ENCODE peak calls at places on chromosomes 6 and 20, in four cellular contexts. J is K562, R is Panc1, S is HepG2. W is an unnamed sample. For H3K4me1, the result is how much of the 10 kb centered on the place peaks cover.

GRCh38 chr6:5499644-5500306 is 238.5 kb downstream of the FARS2 start:
- DNase-seq in J (no peak), R (no peak), S (no peak), W (no peak)

GRCh38 chr6:134235937-134236751 is 81.8 kb downstream of the SGK1 start:
- DNase-seq in J (peak), R (no peak), S (no peak), W (no peak)

GRCh38 chr20:48897298-48898044 is 24.0 kb upstream of the ARFGEF2 start:
- DNase-seq in J (no peak), R (peak), S (no peak), W (peak)

GRCh38 chr20:15619816-15620215 is 953.4 kb downstream of the KIF16B start:
- DNase-seq in J (no peak), R (no peak), S (no peak), W (no peak)

GRCh38 chr6:124882580-124883393 is 79.5 kb upstream of the RNF217 start:
- DNase-seq in J (no peak), R (no peak), S (no peak), W (no peak)

GRCh38 chr6:11950109-11950508 is 62.0 kb upstream of the HIVEP1 start:
- DNase-seq in J (no peak), R (no peak), S (no peak), W (no peak)

GRCh38 chr6:106064766-106065165 is 21.4 kb upstream of the PRDM1 start:
- DNase-seq in J (no peak), R (no peak), S (no peak), W (no peak)

GRCh38 chr6:159899994-159900745 is 9.4 kb downstream of the MAS1 start:
- DNase-seq in J (no peak), R (no peak), S (no peak), W (no peak)

GRCh38 chr6:103783344-103783743 is 1076.4 kb downstream of the HACE1 start:
- DNase-seq in J (no peak), R (no peak), S (no peak), W (no peak)

GRCh38 chr6:27687154-27688013 is 214.5 kb upstream of the ZNF184 start:
- DNase-seq in J (peak), R (peak), S (peak), W (peak)

GRCh38 chr6:85594197-85594930 is 706 bp upstream of the SNX14 start:
- DNase-seq in J (no peak), R (no peak), S (no peak), W (no peak)

GRCh38 chr20:792248-792647 is 23.9 kb upstream of the SLC52A3 start:
- DNase-seq in J (no peak), R (no peak), S (no peak), W (no peak)

GRCh38 chr6:152828431-152828830 is 77.8 kb downstream of the VIP start:
- DNase-seq in J (no peak), R (no peak), S (no peak), W (no peak)

GRCh38 chr20:24470031-24470781 is 777 bp downstream of the SYNDIG1 start:
- DNase-seq in J (no peak), R (no peak), S (no peak), W (no peak)

GRCh38 chr20:63857751-63858392 is 3.4 kb upstream of the ABHD16B start:
- DNase-seq in J (no peak), R (no peak), S (no peak), W (no peak)

GRCh38 chr6:106513813-106514212 is 115.5 kb downstream of the RTN4IP1 start:
- DNase-seq in J (no peak), R (no peak), S (no peak), W (no peak)

GRCh38 chr6:41027799-41028617 is 11.0 kb downstream of the UNC5CL start:
- DNase-seq in J (peak), R (no peak), S (peak), W (peak)

GRCh38 chr20:61601361-61601760 is 349.3 kb downstream of the CDH4 start:
- DNase-seq in J (no peak), R (no peak), S (no peak), W (no peak)

GRCh38 chr6:84220809-84221409 is 6.5 kb downstream of the CEP162 start:
- DNase-seq in J (peak), R (no peak), S (no peak), W (peak)

GRCh38 chr6:118784641-118785164 is 109.2 kb upstream of the ASF1A start:
- DNase-seq in J (no peak), R (no peak), S (peak), W (no peak)

GRCh38 chr6:109292420-109292819 is 89.8 kb downstream of the CD164 start:
- DNase-seq in J (peak), R (no peak), S (no peak), W (no peak)
- H3K4me1 ChIP-seq in J (under half), R (under half), S (under half), W (under half)

GRCh38 chr20:16974855-16975162 is 226.7 kb downstream of the OTOR start:
- DNase-seq in J (no peak), R (no peak), S (no peak), W (no peak)
- TF ChIP-seq TCF7L2 in J (no peak), R (no peak), S (no peak), W (no peak)

GRCh38 chr6:14706378-14706929 is 539.4 kb upstream of the JARID2 start:
- DNase-seq in J (peak), R (no peak), S (no peak), W (peak)
- H3K4me1 ChIP-seq in J (under half), R (under half), S (under half), W (under half)

DNA sequence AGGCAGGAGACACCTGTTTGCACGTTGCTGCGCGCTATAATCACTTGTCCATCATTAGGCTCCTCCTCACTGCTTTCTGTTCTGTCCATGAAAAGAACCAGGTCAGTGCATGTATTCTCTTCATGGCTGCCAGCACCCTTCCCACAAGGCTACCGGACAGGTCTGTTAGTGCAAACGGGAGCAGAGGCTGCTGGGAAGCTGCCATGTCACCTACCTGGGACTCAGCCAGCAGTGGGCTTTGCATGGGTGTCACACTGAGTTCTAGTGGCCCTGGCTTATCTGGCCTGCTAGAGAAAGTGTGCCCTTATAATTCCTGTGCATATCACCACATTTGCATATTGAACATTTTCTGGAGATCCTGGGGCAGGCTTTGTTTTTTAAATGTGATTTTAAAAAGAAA is 24.8 kb downstream of the LYRM2 start:
- DNase-seq in J (no peak), R (no peak), S (no peak), W (no peak)
- TF ChIP-seq TCF7L2 in J (no peak), R (no peak), S (no peak), W (no peak)

GRCh38 chr20:59804347-59804746 is 129.1 kb downstream of the SYCP2 start:
- DNase-seq in J (no peak), R (no peak), S (no peak), W (no peak)
- H3K4me1 ChIP-seq in J (under half), R (under half), S (under half), W (under half)

GRCh38 chr6:156980948-156981347 is 203.8 kb downstream of the ARID1B start:
- DNase-seq in J (no peak), R (no peak), S (no peak), W (no peak)

GRCh38 chr6:156984178-156984738 is 207.1 kb downstream of the ARID1B start:
- DNase-seq in J (no peak), R (no peak), S (no peak), W (no peak)

GRCh38 chr6:156985309-156985708 is 208.1 kb downstream of the ARID1B start:
- DNase-seq in J (no peak), R (no peak), S (no peak), W (no peak)

GRCh38 chr6:156980515-156980914 is 203.3 kb downstream of the ARID1B start:
- DNase-seq in J (no peak), R (no peak), S (no peak), W (no peak)

DNA sequence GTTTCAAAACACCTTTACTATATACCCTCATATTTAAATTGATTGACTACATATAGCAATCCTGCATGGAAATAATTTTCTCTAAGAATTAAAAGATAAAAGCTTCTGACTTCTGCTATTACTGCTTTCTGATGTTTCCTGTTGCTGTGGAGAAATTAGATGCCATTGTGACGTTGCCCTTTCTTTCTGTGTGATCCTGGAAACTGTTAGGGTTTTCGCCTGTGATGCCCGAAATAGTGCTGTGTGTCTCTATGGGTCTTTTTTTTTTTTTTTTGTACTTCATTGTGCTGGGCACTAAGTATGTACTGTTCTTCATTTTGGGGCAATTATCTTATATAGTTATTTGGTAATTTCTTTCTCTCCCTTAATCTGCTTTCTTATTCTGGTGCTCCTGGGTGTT is 205.0 kb downstream of the ARID1B start:
- DNase-seq in J (no peak), R (no peak), S (no peak), W (no peak)
- TF ChIP-seq TCF7L2 in J (no peak), R (no peak), S (no peak), W (no peak)

GRCh38 chr6:161303628-161304340 is 29.9 kb upstream of the AGPAT4 start:
- DNase-seq in J (no peak), R (no peak), S (no peak), W (no peak)
- H3K4me1 ChIP-seq in J (under half), R (under half), S (under half), W (under half)

GRCh38 chr6:110814488-110815259 is 595 bp downstream of the CDK19 start:
- DNase-seq in J (peak), R (no peak), S (no peak), W (no peak)
- TF ChIP-seq TCF7L2 in J (no peak), R (no peak), S (no peak), W (no peak)